ENCODE peak calls at places on chromosomes 3 and 15, in nine cellular contexts. Y is GM23248, C is skeletal muscle cell, N is amniotic stem cell, U is AG10803, I is MCF 10A, G is GF-D8, L is PC-3, D is Right ventricle myocardium superior. Q is an unnamed sample.

GRCh38 chr3:156509209-156510174 is 45.4 kb downstream of the SSR3 start:
- DNase-seq in Y (peak), C (no peak), N (peak), U (peak), I (peak), G (no peak), L (peak), D (no peak), Q (peak)

GRCh38 chr3:174413057-174413912 is 445.8 kb upstream of the NAALADL2 start:
- DNase-seq in Y (no peak), C (no peak), N (no peak), U (no peak), I (no peak), G (no peak), L (no peak), D (no peak), Q (no peak)

GRCh38 chr15:82538961-82539689 is 1.1 kb downstream of the RPS17 start:
- DNase-seq in Y (peak), C (no peak), N (no peak), U (no peak), I (no peak), G (no peak), L (no peak), D (peak), Q (no peak)

GRCh38 chr3:159486580-159486979 is 502.1 kb upstream of the IL12A start:
- DNase-seq in Y (peak), C (no peak), N (no peak), U (no peak), I (no peak), G (no peak), L (peak), D (no peak), Q (no peak)

GRCh38 chr3:157373783-157374182 is 62.9 kb upstream of the PTX3 start:
- DNase-seq in Y (peak), C (no peak), N (no peak), U (peak), I (no peak), G (no peak), L (no peak), D (no peak), Q (no peak)

GRCh38 chr3:187183210-187183862 is 13.9 kb upstream of the RTP1 start:
- DNase-seq in Y (peak), C (peak), N (no peak), U (peak), I (peak), G (no peak), L (no peak), D (no peak), Q (no peak)

GRCh38 chr15:38197553-38197952 is 55.1 kb upstream of the SPRED1 start:
- DNase-seq in Y (no peak), C (no peak), N (no peak), U (no peak), I (no peak), G (no peak), L (no peak), D (no peak), Q (no peak)

GRCh38 chr3:192422321-192422997 is 304.9 kb downstream of the FGF12 start:
- DNase-seq in Y (peak), C (peak), N (no peak), U (no peak), I (peak), G (no peak), L (peak), D (no peak), Q (no peak)

GRCh38 chr3:86814321-86814720 is 176.6 kb downstream of the VGLL3 start:
- DNase-seq in Y (no peak), C (no peak), N (no peak), U (no peak), I (no peak), G (no peak), L (no peak), D (no peak), Q (no peak)

GRCh38 chr3:183560607-183561006 is 5.1 kb upstream of the KLHL6 start:
- DNase-seq in Y (no peak), C (no peak), N (no peak), U (no peak), I (peak), G (peak), L (peak), D (no peak), Q (no peak)

GRCh38 chr3:58350627-58351013 is 17.9 kb downstream of the PXK start:
- DNase-seq in Y (peak), C (peak), N (no peak), U (peak), I (peak), G (peak), L (peak), D (no peak), Q (no peak)

GRCh38 chr3:65439641-65440040 is 599.1 kb downstream of the MAGI1 start:
- DNase-seq in Y (peak), C (peak), N (peak), U (peak), I (peak), G (no peak), L (peak), D (peak), Q (peak)

GRCh38 chr15:89197503-89197971 is 23.8 kb downstream of the RLBP1 start:
- DNase-seq in Y (no peak), C (no peak), N (no peak), U (no peak), I (peak), G (no peak), L (peak), D (no peak), Q (no peak)

GRCh38 chr3:10933021-10933420 is 59.5 kb upstream of the SLC6A1 start:
- DNase-seq in Y (no peak), C (no peak), N (no peak), U (no peak), I (no peak), G (no peak), L (no peak), D (no peak), Q (no peak)

GRCh38 chr15:38072007-38072506 is 137.6 kb downstream of the TMCO5A start:
- DNase-seq in Y (no peak), C (no peak), N (no peak), U (no peak), I (no peak), G (no peak), L (no peak), D (no peak), Q (no peak)

GRCh38 chr3:102206506-102207145 is 228.2 kb upstream of the ZPLD1 start:
- DNase-seq in Y (peak), C (peak), N (no peak), U (peak), I (peak), G (no peak), L (peak), D (peak), Q (no peak)

GRCh38 chr3:29186982-29187718 is 93.7 kb upstream of the RBMS3 start:
- DNase-seq in Y (peak), C (no peak), N (peak), U (peak), I (peak), G (no peak), L (peak), D (no peak), Q (no peak)

GRCh38 chr3:184378650-184379374 is 805 bp upstream of the THPO start:
- DNase-seq in Y (no peak), C (no peak), N (no peak), U (no peak), I (no peak), G (no peak), L (no peak), D (no peak), Q (no peak)

GRCh38 chr15:78194568-78194925 is 39.8 kb downstream of the ACSBG1 start:
- DNase-seq in Y (no peak), C (no peak), N (no peak), U (no peak), I (no peak), G (no peak), L (no peak), D (no peak), Q (no peak)

GRCh38 chr3:141681390-141681780 is 56.7 kb upstream of the RNF7 start:
- DNase-seq in Y (no peak), C (no peak), N (no peak), U (no peak), I (no peak), G (no peak), L (no peak), D (no peak), Q (no peak)

GRCh38 chr15:85752591-85752990 is 42.1 kb downstream of the KLHL25 start:
- DNase-seq in Y (no peak), C (no peak), N (no peak), U (no peak), I (peak), G (no peak), L (peak), D (peak), Q (no peak)

GRCh38 chr15:100338971-100339444 is 2.8 kb downstream of the ADAMTS17 start:
- DNase-seq in Y (peak), C (no peak), N (no peak), U (peak), I (peak), G (no peak), L (peak), D (peak), Q (no peak)

GRCh38 chr3:9623148-9623547 is 26.2 kb upstream of the MTMR14 start:
- DNase-seq in Y (no peak), C (no peak), N (no peak), U (no peak), I (peak), G (no peak), L (peak), D (no peak), Q (no peak)

GRCh38 chr15:75811616-75812015 is 31.6 kb upstream of the UBE2Q2 start:
- DNase-seq in Y (peak), C (no peak), N (no peak), U (peak), I (no peak), G (no peak), L (no peak), D (no peak), Q (no peak)

GRCh38 chr3:20023663-20024417 is 11.8 kb upstream of the PP2D1 start:
- DNase-seq in Y (no peak), C (no peak), N (no peak), U (no peak), I (no peak), G (no peak), L (no peak), D (peak), Q (no peak)

GRCh38 chr3:125160911-125161371 is 51.6 kb downstream of the SLC12A8 start:
- DNase-seq in Y (peak), C (no peak), N (no peak), U (peak), I (no peak), G (no peak), L (no peak), D (no peak), Q (no peak)

GRCh38 chr15:90059208-90059985 is 42.9 kb downstream of the IDH2 start:
- DNase-seq in Y (no peak), C (no peak), N (no peak), U (no peak), I (peak), G (peak), L (no peak), D (peak), Q (no peak)

GRCh38 chr3:157271283-157271882 is 111.4 kb upstream of the CCNL1 start:
- DNase-seq in Y (no peak), C (no peak), N (no peak), U (no peak), I (no peak), G (no peak), L (no peak), D (no peak), Q (no peak)

GRCh38 chr3:15958692-15959433 is 161.1 kb upstream of the ANKRD28 start:
- DNase-seq in Y (peak), C (no peak), N (no peak), U (no peak), I (no peak), G (no peak), L (no peak), D (no peak), Q (no peak)

GRCh38 chr15:70628542-70628941 is 134.8 kb downstream of the UACA start:
- DNase-seq in Y (no peak), C (no peak), N (no peak), U (no peak), I (no peak), G (no peak), L (no peak), D (no peak), Q (no peak)

GRCh38 chr3:135539351-135539750 is 426.2 kb upstream of the PPP2R3A start:
- DNase-seq in Y (no peak), C (no peak), N (no peak), U (no peak), I (no peak), G (no peak), L (no peak), D (no peak), Q (no peak)

GRCh38 chr3:133663569-133664313 is 2.0 kb upstream of the TOPBP1 start:
- DNase-seq in Y (peak), C (peak), N (peak), U (peak), I (peak), G (peak), L (peak), D (no peak), Q (peak)

GRCh38 chr3:187352581-187353575 is 15.3 kb upstream of the RTP4 start:
- DNase-seq in Y (peak), C (no peak), N (no peak), U (peak), I (no peak), G (no peak), L (peak), D (no peak), Q (no peak)

GRCh38 chr3:16509721-16510619 is 3.5 kb downstream of the RFTN1 start:
- DNase-seq in Y (no peak), C (no peak), N (no peak), U (no peak), I (no peak), G (no peak), L (no peak), D (no peak), Q (no peak)

GRCh38 chr15:95994418-95994817 is 336.1 kb upstream of the NR2F2 start:
- DNase-seq in Y (peak), C (peak), N (no peak), U (peak), I (peak), G (no peak), L (no peak), D (no peak), Q (no peak)

GRCh38 chr3:106981392-106981791 is 395.8 kb upstream of the CCDC54 start:
- DNase-seq in Y (no peak), C (no peak), N (no peak), U (no peak), I (no peak), G (no peak), L (no peak), D (no peak), Q (no peak)

GRCh38 chr3:43995078-43995928 is 246.4 kb upstream of the TOPAZ1 start:
- DNase-seq in Y (peak), C (no peak), N (no peak), U (peak), I (peak), G (no peak), L (peak), D (no peak), Q (peak)

Q was measured in NCI-H2227 treated with DMSO at 0.1 percent for 48 hours.